ENCODE peak calls at places on chromosomes 7 and 10, in four cellular contexts. One of them, this sample, is unnamed.

GRCh38 chr7:80284848-80285247 is 150.2 kb downstream of the GNAI1 start:
- DNase-seq in K562: no peak
- DNase-seq in GM12878: no peak
- DNase-seq in HepG2: no peak
- DNase-seq in this sample: no peak

GRCh38 chr7:98212532-98213041 is 1.3 kb downstream of the BHLHA15 start:
- DNase-seq in K562: no peak
- DNase-seq in GM12878: no peak
- DNase-seq in HepG2: no peak
- DNase-seq in this sample: no peak

GRCh38 chr7:55288070-55288824 is 76.9 kb upstream of the LANCL2 start:
- DNase-seq in K562: no peak
- DNase-seq in GM12878: no peak
- DNase-seq in HepG2: no peak
- DNase-seq in this sample: no peak

GRCh38 chr7:35975851-35976454 is 175.1 kb downstream of the SEPTIN7 start:
- DNase-seq in K562: peak; percentile 38
- DNase-seq in GM12878: peak; percentile 25
- DNase-seq in HepG2: peak; percentile 68
- DNase-seq in this sample: peak; percentile 86

GRCh38 chr10:96334888-96335526 is 23.8 kb downstream of the OPALIN start:
- DNase-seq in K562: peak; percentile 25
- DNase-seq in GM12878: no peak
- DNase-seq in HepG2: peak; percentile 44
- DNase-seq in this sample: peak; percentile 84

GRCh38 chr7:140284062-140284461 is 107.3 kb upstream of the KDM7A start:
- DNase-seq in K562: no peak
- DNase-seq in GM12878: no peak
- DNase-seq in HepG2: no peak
- DNase-seq in this sample: no peak

GRCh38 chr7:150405584-150406310 is 26.6 kb downstream of the ZNF775 start:
- DNase-seq in K562: peak; percentile 87
- DNase-seq in GM12878: no peak
- DNase-seq in HepG2: no peak
- DNase-seq in this sample: peak; percentile 78

GRCh38 chr7:79877874-79878465 is 256.7 kb upstream of the GNAI1 start:
- DNase-seq in K562: no peak
- DNase-seq in GM12878: no peak
- DNase-seq in HepG2: no peak
- DNase-seq in this sample: no peak

GRCh38 chr7:77727527-77727926 is 31.3 kb downstream of the RSBN1L start:
- DNase-seq in K562: no peak
- DNase-seq in GM12878: no peak
- DNase-seq in HepG2: no peak
- DNase-seq in this sample: peak; percentile 20

GRCh38 chr7:138195207-138195606 is 118.9 kb downstream of the AKR1D1 start:
- DNase-seq in K562: no peak
- DNase-seq in GM12878: no peak
- DNase-seq in HepG2: peak; percentile 41
- DNase-seq in this sample: no peak

GRCh38 chr7:13604178-13604577 is 385.3 kb downstream of the ETV1 start:
- DNase-seq in K562: no peak
- DNase-seq in GM12878: no peak
- DNase-seq in HepG2: no peak
- DNase-seq in this sample: no peak

GRCh38 chr10:16644146-16644545 is 122.5 kb upstream of the C1QL3 start:
- DNase-seq in K562: no peak
- DNase-seq in GM12878: no peak
- DNase-seq in HepG2: no peak
- DNase-seq in this sample: no peak

GRCh38 chr7:45591101-45591906 is 17.1 kb downstream of the ADCY1 start:
- DNase-seq in K562: no peak
- DNase-seq in GM12878: no peak
- DNase-seq in HepG2: no peak
- DNase-seq in this sample: no peak

GRCh38 chr10:17504547-17505245 is 50.3 kb upstream of the ST8SIA6 start:
- DNase-seq in K562: no peak
- DNase-seq in GM12878: no peak
- DNase-seq in HepG2: no peak
- DNase-seq in this sample: no peak

GRCh38 chr7:31134246-31135188 is 82.4 kb downstream of the ADCYAP1R1 start:
- DNase-seq in K562: peak; percentile 73
- DNase-seq in GM12878: no peak
- DNase-seq in HepG2: peak; percentile 58
- DNase-seq in this sample: peak; percentile 97
- TF ChIP-seq CREB1 in K562: no peak
- TF ChIP-seq CREB1 in GM12878: no peak
- TF ChIP-seq CREB1 in HepG2: no peak
- TF ChIP-seq CREB1 in this sample: no peak

GRCh38 chr7:113629244-113629643 is 289.6 kb downstream of the PPP1R3A start:
- DNase-seq in K562: no peak
- DNase-seq in GM12878: no peak
- DNase-seq in HepG2: no peak
- DNase-seq in this sample: no peak
- TF ChIP-seq JUNB in K562: no peak
- TF ChIP-seq JUNB in GM12878: no peak
- TF ChIP-seq JUNB in HepG2: no peak
- TF ChIP-seq JUNB in this sample: no peak

DNA sequence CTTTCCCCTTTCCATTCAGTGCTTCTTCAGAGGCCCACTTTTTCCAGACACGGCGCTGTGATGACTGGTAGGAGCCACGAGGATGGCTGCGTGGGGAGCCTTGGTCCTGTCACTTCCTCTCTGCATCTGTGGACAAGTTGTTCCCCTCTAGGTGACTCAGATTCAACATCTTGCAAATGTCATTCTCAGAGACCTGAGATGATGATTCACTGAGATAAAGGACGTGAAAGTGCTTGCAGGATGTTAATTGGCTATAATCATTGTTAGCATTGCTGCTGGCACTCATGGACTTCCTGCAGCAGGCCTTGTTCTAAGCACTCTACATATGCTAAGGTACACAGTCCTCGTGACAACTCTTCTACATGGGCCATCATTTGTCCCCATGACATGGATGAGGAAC is 489.8 kb upstream of the ZMIZ1 start:
- DNase-seq in K562: no peak
- DNase-seq in GM12878: peak; percentile 21
- DNase-seq in HepG2: no peak
- DNase-seq in this sample: no peak
- TF ChIP-seq CREB1 in K562: no peak
- TF ChIP-seq CREB1 in GM12878: no peak
- TF ChIP-seq CREB1 in HepG2: no peak
- TF ChIP-seq CREB1 in this sample: no peak

GRCh38 chr7:113891828-113892227 is 27.0 kb downstream of the PPP1R3A start:
- DNase-seq in K562: no peak
- DNase-seq in GM12878: no peak
- DNase-seq in HepG2: no peak
- DNase-seq in this sample: no peak
- TF ChIP-seq JUNB in K562: no peak
- TF ChIP-seq JUNB in GM12878: no peak
- TF ChIP-seq JUNB in HepG2: no peak
- TF ChIP-seq JUNB in this sample: no peak

GRCh38 chr10:67790534-67791408 is 47.2 kb downstream of the DNAJC12 start:
- DNase-seq in K562: no peak
- DNase-seq in GM12878: no peak
- DNase-seq in HepG2: no peak
- DNase-seq in this sample: no peak
- TF ChIP-seq CREB1 in K562: no peak
- TF ChIP-seq CREB1 in GM12878: peak; percentile 34
- TF ChIP-seq CREB1 in HepG2: no peak
- TF ChIP-seq CREB1 in this sample: no peak